ENCODE peak calls at places on chromosomes 6 and 20, in ten cellular contexts. E is esophagus squamous epithelium, B is coronary artery, M is left ventricle myocardium inferior, C is fibroblast of mammary gland, P is IMR-90, G is cardiac muscle cell, D is left lung, O is mammary epithelial cell, K is stomach. A is an unnamed sample.

GRCh38 chr6:10613077-10613476 is 81.3 kb downstream of the C6orf52 start:
- DNase-seq in M (no peak), G (no peak), O (no peak), B (no peak), P (peak), E (no peak), D (no peak), K (no peak), C (no peak), A (no peak)

GRCh38 chr20:10307359-10307735 is 88.7 kb downstream of the SNAP25 start:
- DNase-seq in O (no peak), B (no peak), M (no peak), G (peak), P (no peak), K (no peak), E (no peak), D (no peak), C (no peak), A (no peak)

GRCh38 chr20:39849664-39850063 is 839.4 kb downstream of the MAFB start:
- DNase-seq in C (peak), P (peak), K (peak), B (no peak), M (peak), D (peak), G (peak), O (peak), E (no peak), A (peak)

GRCh38 chr20:60467078-60467477 is 508.9 kb downstream of the CDH26 start:
- DNase-seq in C (no peak), M (no peak), D (no peak), E (no peak), B (no peak), O (no peak), G (no peak), P (no peak), K (no peak), A (no peak)

GRCh38 chr6:43942616-43943015 is 172.6 kb downstream of the VEGFA start:
- DNase-seq in C (no peak), K (no peak), O (no peak), E (no peak), M (no peak), P (no peak), G (no peak), B (peak), D (no peak), A (no peak)

GRCh38 chr6:151374024-151374423 is 17.3 kb downstream of the ZBTB2 start:
- DNase-seq in K (no peak), C (no peak), P (no peak), M (no peak), E (no peak), D (no peak), O (no peak), B (no peak), G (peak), A (no peak)

GRCh38 chr20:16729565-16730460 is at the start of gene SNRPB2:
- DNase-seq in O (peak), K (peak), C (peak), E (peak), M (peak), B (peak), P (peak), D (peak), G (peak), A (peak)

GRCh38 chr6:31734703-31735500 is 1.4 kb downstream of the CLIC1 start:
- DNase-seq in D (peak), G (peak), C (peak), K (peak), O (peak), M (peak), B (no peak), E (no peak), P (peak), A (no peak)

GRCh38 chr20:58135441-58136170 is 92.8 kb downstream of the ANKRD60 start:
- DNase-seq in D (no peak), O (peak), G (no peak), C (no peak), K (no peak), P (no peak), M (no peak), B (peak), E (no peak), A (no peak)

GRCh38 chr6:36340671-36341454 is 4.2 kb upstream of the BNIP5 start:
- DNase-seq in C (peak), P (peak), M (peak), B (peak), K (peak), D (peak), E (no peak), G (peak), O (peak), A (no peak)

GRCh38 chr6:24093381-24093780 is 32.6 kb upstream of the NRSN1 start:
- DNase-seq in D (no peak), M (no peak), B (no peak), K (no peak), O (no peak), P (no peak), E (no peak), C (peak), G (no peak), A (no peak)

GRCh38 chr20:40564997-40565680 is 123.9 kb downstream of the MAFB start:
- DNase-seq in P (peak), K (no peak), G (peak), M (no peak), O (peak), B (no peak), E (no peak), C (peak), D (no peak), A (peak)

GRCh38 chr6:162379762-162380409 is 347.7 kb downstream of the PRKN start:
- DNase-seq in D (no peak), K (no peak), C (peak), E (no peak), M (no peak), P (no peak), G (no peak), O (no peak), B (no peak), A (no peak)

GRCh38 chr6:36130672-36131516 is 581 bp downstream of the MAPK13 start:
- DNase-seq in O (no peak), B (no peak), M (no peak), C (peak), K (peak), D (peak), E (no peak), P (no peak), G (peak), A (no peak)

GRCh38 chr20:48671141-48671540 is 156.7 kb downstream of the PREX1 start:
- DNase-seq in O (no peak), M (no peak), B (no peak), E (no peak), P (no peak), G (no peak), D (no peak), C (no peak), K (no peak), A (no peak)

GRCh38 chr20:49862607-49863200 is 50.1 kb downstream of the SLC9A8 start:
- DNase-seq in C (no peak), B (no peak), G (no peak), M (no peak), K (no peak), E (no peak), D (no peak), O (no peak), P (no peak), A (no peak)

GRCh38 chr6:52881996-52882841 is 27.3 kb downstream of the GSTA3 start:
- DNase-seq in D (peak), M (peak), P (peak), E (peak), O (peak), G (peak), K (peak), B (no peak), C (peak), A (peak)

GRCh38 chr20:14877616-14878015 is 540.2 kb upstream of the FLRT3 start:
- DNase-seq in M (no peak), K (no peak), B (no peak), E (no peak), C (peak), O (no peak), P (no peak), G (no peak), D (no peak), A (no peak)

GRCh38 chr6:73679009-73679408 is 17.0 kb upstream of the CD109 start:
- DNase-seq in D (no peak), C (no peak), K (no peak), G (no peak), E (no peak), B (no peak), M (no peak), O (no peak), P (no peak), A (no peak)

GRCh38 chr6:168102093-168102985 is 23.3 kb upstream of the FRMD1 start:
- DNase-seq in E (no peak), M (peak), C (no peak), G (no peak), O (no peak), B (no peak), D (no peak), K (peak), P (no peak), A (no peak)

GRCh38 chr6:109743739-109744138 is 52.6 kb downstream of the FIG4 start:
- DNase-seq in E (no peak), P (peak), D (no peak), M (no peak), O (peak), B (no peak), G (peak), C (peak), K (no peak), A (peak)

GRCh38 chr6:31706599-31706998 is at the start of gene LY6G6F:
- DNase-seq in P (no peak), M (no peak), G (peak), E (no peak), K (no peak), O (no peak), D (no peak), C (no peak), B (no peak), A (no peak)

GRCh38 chr6:34182751-34183531 is 37.1 kb upstream of the GRM4 start:
- DNase-seq in D (no peak), B (no peak), G (no peak), O (no peak), K (peak), C (peak), M (no peak), E (no peak), P (no peak), A (no peak)

GRCh38 chr6:21133902-21134301 is 459.6 kb upstream of the SOX4 start:
- DNase-seq in K (no peak), G (no peak), O (no peak), B (no peak), P (no peak), C (no peak), M (no peak), D (no peak), E (no peak), A (no peak)

GRCh38 chr6:56291278-56291917 is 44.0 kb upstream of the COL21A1 start:
- DNase-seq in P (no peak), O (no peak), G (peak), M (no peak), D (no peak), E (no peak), C (no peak), K (no peak), B (no peak), A (no peak)

GRCh38 chr6:92810913-92811312 is 608.4 kb downstream of the EPHA7 start:
- DNase-seq in G (peak), D (no peak), E (no peak), B (no peak), K (no peak), C (peak), M (no peak), O (peak), P (peak), A (no peak)

GRCh38 chr6:117008618-117009017 is 131.6 kb downstream of the RFX6 start:
- DNase-seq in B (no peak), D (no peak), K (no peak), E (no peak), G (no peak), C (no peak), P (no peak), M (no peak), O (no peak), A (no peak)

GRCh38 chr6:33280539-33280938 is 3.6 kb downstream of the B3GALT4 start:
- DNase-seq in K (no peak), P (no peak), D (no peak), E (no peak), C (no peak), O (no peak), G (no peak), B (no peak), M (no peak), A (no peak)

GRCh38 chr20:46547995-46548394 is 2.5 kb downstream of the OCSTAMP start:
- DNase-seq in M (no peak), D (no peak), B (no peak), O (no peak), C (no peak), K (no peak), E (no peak), G (no peak), P (no peak), A (no peak)

GRCh38 chr6:43712590-43712989 is 25.0 kb upstream of the MRPS18A start:
- DNase-seq in G (no peak), O (no peak), E (no peak), P (no peak), C (no peak), D (no peak), B (no peak), K (no peak), M (peak), A (no peak)

DNA sequence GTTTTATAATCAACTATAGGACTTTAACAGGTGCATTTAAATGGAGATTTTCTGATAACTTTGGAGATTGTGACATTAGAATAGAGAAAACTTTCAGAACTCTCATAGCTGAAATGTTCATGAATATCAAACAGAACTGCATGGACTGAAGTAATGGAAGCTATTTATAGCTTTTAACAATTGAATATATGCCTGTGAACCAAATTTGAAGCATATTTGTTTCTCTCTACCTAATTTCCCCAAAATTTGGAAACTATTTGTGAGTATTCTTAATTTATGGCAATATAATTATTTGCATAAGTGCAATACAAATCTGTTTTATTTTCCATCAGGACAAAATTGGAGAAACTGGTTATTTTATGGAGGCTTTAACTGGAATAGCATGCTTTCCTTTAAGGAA is 96.6 kb downstream of the PLG start:
- DNase-seq in M (no peak), K (no peak), C (no peak), G (no peak), D (no peak), E (no peak), B (no peak), O (no peak), P (no peak), A (no peak)
- H3K4me3 ChIP-seq in M (no peak), K (no peak), C (no peak), G (no peak), D (no peak), E (no peak), B (no peak), O (no peak), P (no peak), A (no peak)

GRCh38 chr6:127854009-127854408 is 46.8 kb downstream of the THEMIS start:
- DNase-seq in G (peak), D (no peak), O (no peak), K (no peak), M (no peak), P (no peak), E (no peak), C (peak), B (no peak), A (no peak)
- TF ChIP-seq CTCF in G (no peak), D (no peak), O (peak), K (no peak), M (no peak), P (no peak), E (no peak), C (no peak), B (no peak), A (no peak)

GRCh38 chr20:51529758-51530157 is 12.8 kb downstream of the NFATC2 start:
- DNase-seq in K (peak), P (peak), D (no peak), G (no peak), B (no peak), C (no peak), M (no peak), E (no peak), O (no peak), A (no peak)
- H3K4me3 ChIP-seq in K (peak), P (no peak), D (no peak), G (no peak), B (no peak), C (no peak), M (no peak), E (no peak), O (no peak), A (no peak)

GRCh38 chr6:107656381-107656780 is 166.5 kb downstream of the SOBP start:
- DNase-seq in E (no peak), D (no peak), G (no peak), C (no peak), P (peak), O (no peak), K (no peak), M (no peak), B (no peak), A (no peak)
- TF ChIP-seq CTCF in E (no peak), D (no peak), G (no peak), C (no peak), P (no peak), O (no peak), K (no peak), M (no peak), B (no peak), A (no peak)

DNA sequence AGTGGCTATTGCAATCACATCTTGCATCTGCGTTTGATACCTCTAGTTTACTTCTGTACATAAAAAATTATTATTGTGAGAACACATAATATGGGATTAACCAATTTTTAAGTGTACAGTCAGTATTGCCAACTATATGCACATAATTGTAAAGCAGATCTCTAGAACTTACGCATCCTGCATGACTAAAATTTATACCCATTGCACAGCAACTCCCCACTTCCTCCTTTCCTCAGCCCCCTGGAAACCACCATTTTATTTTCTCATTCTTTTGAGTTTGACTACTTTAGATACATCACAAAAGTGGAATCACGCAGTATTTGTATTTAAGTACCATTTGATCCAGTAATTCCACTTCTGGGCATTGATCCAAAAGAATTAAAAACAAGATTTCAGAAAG is 19.3 kb upstream of the OPN5 start:
- DNase-seq in E (no peak), K (no peak), C (no peak), B (no peak), P (no peak), M (no peak), O (no peak), D (no peak), G (no peak), A (no peak)
- H3K4me3 ChIP-seq in E (no peak), K (no peak), C (no peak), B (no peak), P (no peak), M (no peak), O (no peak), D (no peak), G (no peak), A (no peak)

GRCh38 chr6:4828187-4828698 is 52.0 kb downstream of the CDYL start:
- DNase-seq in O (no peak), K (no peak), B (no peak), D (no peak), G (no peak), C (no peak), M (no peak), E (no peak), P (no peak), A (no peak)

GRCh38 chr6:4829089-4829488 is 52.9 kb downstream of the CDYL start:
- DNase-seq in O (no peak), E (no peak), K (no peak), M (no peak), G (no peak), P (no peak), C (no peak), D (no peak), B (no peak), A (no peak)
- TF ChIP-seq CTCF in O (no peak), E (no peak), K (no peak), M (no peak), G (no peak), P (no peak), C (no peak), D (no peak), B (no peak), A (no peak)

GRCh38 chr6:30211306-30211705 is 1.9 kb downstream of the TRIM26 start:
- DNase-seq in O (no peak), D (no peak), E (no peak), P (no peak), C (no peak), M (no peak), B (no peak), G (no peak), K (no peak), A (no peak)
- H3K4me3 ChIP-seq in O (peak), D (peak), E (peak), P (no peak), C (no peak), M (peak), B (no peak), G (no peak), K (peak), A (peak)

DNA sequence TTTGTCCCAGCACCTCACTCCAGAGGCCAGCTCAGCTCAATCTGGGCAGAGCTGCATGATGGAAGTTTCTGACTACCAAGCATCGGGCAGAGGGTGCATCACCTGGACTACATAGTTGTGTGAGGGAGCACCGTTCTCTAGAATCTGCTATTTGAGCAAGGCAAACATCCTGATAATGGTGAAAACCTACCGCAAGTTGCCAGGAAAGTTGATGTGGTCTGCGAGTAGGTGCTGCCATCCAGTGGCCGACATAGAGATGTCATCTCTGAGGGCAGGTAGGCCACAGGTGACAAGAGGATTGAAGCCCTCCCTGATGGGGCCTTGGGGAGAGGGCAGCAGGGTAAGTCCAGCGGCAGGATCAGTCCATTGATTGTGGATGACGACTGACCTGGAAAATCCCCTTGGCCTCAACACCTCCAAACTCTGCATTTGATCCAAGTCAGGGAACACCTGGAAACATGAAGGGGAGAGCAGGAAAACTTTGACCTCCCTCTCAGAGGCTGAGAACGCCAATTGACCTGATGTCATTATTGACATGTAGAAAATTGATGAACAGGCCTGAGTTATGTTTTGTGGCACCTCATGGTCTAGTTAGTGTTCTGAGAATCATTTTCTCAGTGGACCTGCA is 3.9 kb upstream of the LPA start:
- DNase-seq in K (peak), O (peak), P (no peak), C (no peak), D (no peak), B (no peak), E (no peak), M (no peak), G (no peak), A (no peak)
- TF ChIP-seq CTCF in K (no peak), O (peak), P (no peak), C (peak), D (no peak), B (no peak), E (no peak), M (peak), G (no peak), A (peak)

GRCh38 chr20:21106171-21106694 is at the start of gene LINC00237:
- DNase-seq in M (no peak), P (no peak), K (no peak), G (no peak), B (no peak), C (no peak), D (peak), E (no peak), O (no peak), A (no peak)
- H3K4me3 ChIP-seq in M (peak), P (no peak), K (peak), G (peak), B (peak), C (no peak), D (no peak), E (no peak), O (peak), A (no peak)